ENCODE peak calls at places on chromosomes 16 and 17, in five cellular contexts. One of them, this sample, is unnamed.

GRCh38 chr17:62676952-62677596 is 49.6 kb downstream of the MRC2 start:
- DNase-seq in ascending aorta: no peak
- DNase-seq in lung: no peak
- DNase-seq in CD8-positive, alpha-beta memory T cell: no peak
- DNase-seq in mesendoderm: no peak
- DNase-seq in this sample: no peak

GRCh38 chr16:47732806-47733150 is 271.6 kb downstream of the PHKB start:
- DNase-seq in ascending aorta: no peak
- DNase-seq in lung: no peak
- DNase-seq in CD8-positive, alpha-beta memory T cell: no peak
- DNase-seq in mesendoderm: peak; percentile 55
- DNase-seq in this sample: peak; percentile 71

GRCh38 chr17:63774141-63774981 is at the start of gene DDX42:
- DNase-seq in ascending aorta: peak; percentile 93
- DNase-seq in lung: peak; percentile 91
- DNase-seq in CD8-positive, alpha-beta memory T cell: no peak
- DNase-seq in mesendoderm: peak; percentile 72
- DNase-seq in this sample: peak; percentile 47

GRCh38 chr17:80034977-80035686 is 540 bp downstream of the TBC1D16 start:
- DNase-seq in ascending aorta: peak; percentile 67
- DNase-seq in lung: no peak
- DNase-seq in CD8-positive, alpha-beta memory T cell: peak; percentile 79
- DNase-seq in mesendoderm: peak; percentile 50
- DNase-seq in this sample: peak; percentile 31

GRCh38 chr17:76909971-76910760 is 42.0 kb downstream of the MGAT5B start:
- DNase-seq in ascending aorta: no peak
- DNase-seq in lung: peak; percentile 42
- DNase-seq in CD8-positive, alpha-beta memory T cell: no peak
- DNase-seq in mesendoderm: peak; percentile 86
- DNase-seq in this sample: peak; percentile 62

GRCh38 chr17:81481011-81481799 is 31.4 kb downstream of the ACTG1 start:
- DNase-seq in ascending aorta: peak; percentile 86
- DNase-seq in lung: no peak
- DNase-seq in CD8-positive, alpha-beta memory T cell: peak; percentile 62
- DNase-seq in mesendoderm: peak; percentile 58
- DNase-seq in this sample: no peak

GRCh38 chr17:78131172-78132085 is 858 bp downstream of the TMC8 start:
- DNase-seq in ascending aorta: no peak
- DNase-seq in lung: no peak
- DNase-seq in CD8-positive, alpha-beta memory T cell: peak; percentile 77
- DNase-seq in mesendoderm: no peak
- DNase-seq in this sample: no peak

GRCh38 chr17:10772425-10773380 is 31.2 kb downstream of the TMEM238L start:
- DNase-seq in ascending aorta: no peak
- DNase-seq in lung: no peak
- DNase-seq in CD8-positive, alpha-beta memory T cell: no peak
- DNase-seq in mesendoderm: peak; percentile 90
- DNase-seq in this sample: peak; percentile 83

GRCh38 chr17:35895602-35896001 is 15.4 kb upstream of the CCL5 start:
- DNase-seq in ascending aorta: no peak
- DNase-seq in lung: no peak
- DNase-seq in CD8-positive, alpha-beta memory T cell: no peak
- DNase-seq in mesendoderm: no peak
- DNase-seq in this sample: no peak

GRCh38 chr16:70746708-70747424 is 54.1 kb downstream of the VAC14 start:
- DNase-seq in ascending aorta: peak; percentile 93
- DNase-seq in lung: peak; percentile 88
- DNase-seq in CD8-positive, alpha-beta memory T cell: peak; percentile 56
- DNase-seq in mesendoderm: no peak
- DNase-seq in this sample: peak; percentile 94

GRCh38 chr17:6953689-6954088 is 42.2 kb upstream of the ALOX12 start:
- DNase-seq in ascending aorta: no peak
- DNase-seq in lung: no peak
- DNase-seq in CD8-positive, alpha-beta memory T cell: no peak
- DNase-seq in mesendoderm: no peak
- DNase-seq in this sample: peak; percentile 75

GRCh38 chr16:86117235-86117634 is 218.3 kb downstream of the IRF8 start:
- DNase-seq in ascending aorta: no peak
- DNase-seq in lung: no peak
- DNase-seq in CD8-positive, alpha-beta memory T cell: no peak
- DNase-seq in mesendoderm: no peak
- DNase-seq in this sample: no peak

GRCh38 chr17:62780273-62780672 is 27.8 kb downstream of the MARCHF10 start:
- DNase-seq in ascending aorta: no peak
- DNase-seq in lung: peak; percentile 78
- DNase-seq in CD8-positive, alpha-beta memory T cell: no peak
- DNase-seq in mesendoderm: no peak
- DNase-seq in this sample: peak; percentile 81

GRCh38 chr16:50616883-50617629 is 64.1 kb downstream of the SNX20 start:
- DNase-seq in ascending aorta: no peak
- DNase-seq in lung: no peak
- DNase-seq in CD8-positive, alpha-beta memory T cell: no peak
- DNase-seq in mesendoderm: peak; percentile 87
- DNase-seq in this sample: no peak

GRCh38 chr17:42118545-42118944 is 2.6 kb downstream of the KAT2A start:
- DNase-seq in ascending aorta: no peak
- DNase-seq in lung: no peak
- DNase-seq in CD8-positive, alpha-beta memory T cell: no peak
- DNase-seq in mesendoderm: peak; percentile 57
- DNase-seq in this sample: no peak

GRCh38 chr16:26963109-26963508 is 103.6 kb upstream of the C16orf82 start:
- DNase-seq in ascending aorta: no peak
- DNase-seq in lung: no peak
- DNase-seq in CD8-positive, alpha-beta memory T cell: no peak
- DNase-seq in mesendoderm: peak; percentile 77
- DNase-seq in this sample: no peak

GRCh38 chr17:81563861-81564586 is 11.9 kb upstream of the FAAP100 start:
- DNase-seq in ascending aorta: no peak
- DNase-seq in lung: no peak
- DNase-seq in CD8-positive, alpha-beta memory T cell: no peak
- DNase-seq in mesendoderm: no peak
- DNase-seq in this sample: no peak

GRCh38 chr17:80957461-80957941 is 34.1 kb upstream of the CHMP6 start:
- DNase-seq in ascending aorta: peak; percentile 57
- DNase-seq in lung: no peak
- DNase-seq in CD8-positive, alpha-beta memory T cell: peak; percentile 36
- DNase-seq in mesendoderm: no peak
- DNase-seq in this sample: no peak

GRCh38 chr16:88510091-88510719 is 57.1 kb downstream of the ZFPM1 start:
- DNase-seq in ascending aorta: no peak
- DNase-seq in lung: no peak
- DNase-seq in CD8-positive, alpha-beta memory T cell: no peak
- DNase-seq in mesendoderm: no peak
- DNase-seq in this sample: no peak

GRCh38 chr16:58198739-58199411 is 969 bp upstream of the CSNK2A2 start:
- DNase-seq in ascending aorta: no peak
- DNase-seq in lung: no peak
- DNase-seq in CD8-positive, alpha-beta memory T cell: no peak
- DNase-seq in mesendoderm: peak; percentile 23
- DNase-seq in this sample: no peak

DNA sequence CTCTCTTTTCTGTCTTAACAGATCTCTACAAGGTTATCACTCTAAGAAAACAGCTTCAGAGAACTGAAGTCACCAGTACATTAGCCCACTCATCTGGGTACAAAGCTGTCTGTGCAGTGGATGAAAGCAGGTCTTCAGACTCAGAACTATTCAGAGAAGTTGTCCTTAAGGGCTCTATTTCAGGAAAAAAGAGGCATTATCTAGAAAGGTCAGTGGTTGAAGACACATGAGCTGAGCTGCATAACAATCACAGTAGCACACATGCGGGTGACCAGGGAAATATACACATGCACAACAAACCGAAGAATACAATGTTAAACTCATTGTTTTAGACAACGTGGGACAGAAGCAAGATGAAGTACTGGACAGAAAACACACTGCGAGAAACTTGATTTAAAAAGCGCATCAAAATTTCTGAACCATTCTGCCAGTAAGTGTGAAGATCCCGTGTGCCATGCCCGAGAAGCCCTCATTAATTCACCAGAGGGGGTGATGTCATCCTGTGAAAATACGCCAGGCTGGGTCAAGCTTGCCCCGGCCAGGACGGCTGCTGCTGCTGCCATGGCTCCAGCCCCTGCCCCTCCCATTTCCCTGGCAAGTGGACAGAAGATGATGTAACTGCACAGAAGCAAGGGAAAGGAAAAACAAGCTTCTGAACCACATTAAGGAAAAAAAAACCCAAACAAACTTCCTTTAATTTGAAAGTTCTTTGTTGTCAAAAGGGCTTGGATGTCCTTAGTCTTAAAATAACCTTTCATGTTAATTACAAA is 10.1 kb downstream of the DYNC1LI2 start:
- DNase-seq in ascending aorta: peak; percentile 96
- DNase-seq in lung: peak; percentile 91
- DNase-seq in CD8-positive, alpha-beta memory T cell: no peak
- DNase-seq in mesendoderm: peak; percentile 22
- DNase-seq in this sample: peak; percentile 74
- H3K27ac ChIP-seq in ascending aorta: peak overlapping the region; percentile 61
- H3K27ac ChIP-seq in lung: peak overlapping the region; percentile 87
- H3K27ac ChIP-seq in CD8-positive, alpha-beta memory T cell: no peak overlapping the region
- H3K27ac ChIP-seq in mesendoderm: no peak overlapping the region
- H3K27ac ChIP-seq in this sample: peak overlapping the region; percentile 48

GRCh38 chr17:57453841-57454240 is 197.5 kb downstream of the MSI2 start:
- DNase-seq in ascending aorta: no peak
- DNase-seq in lung: no peak
- DNase-seq in CD8-positive, alpha-beta memory T cell: no peak
- DNase-seq in mesendoderm: no peak
- DNase-seq in this sample: no peak
- H3K27ac ChIP-seq in ascending aorta: no peak overlapping the region
- H3K27ac ChIP-seq in lung: no peak overlapping the region
- H3K27ac ChIP-seq in CD8-positive, alpha-beta memory T cell: no peak overlapping the region
- H3K27ac ChIP-seq in mesendoderm: no peak overlapping the region
- H3K27ac ChIP-seq in this sample: no peak overlapping the region

GRCh38 chr16:5004311-5004710 is 29.4 kb downstream of the NAGPA start:
- DNase-seq in ascending aorta: no peak
- DNase-seq in lung: no peak
- DNase-seq in CD8-positive, alpha-beta memory T cell: no peak
- DNase-seq in mesendoderm: no peak
- DNase-seq in this sample: no peak
- H3K27ac ChIP-seq in ascending aorta: no peak overlapping the region
- H3K27ac ChIP-seq in lung: no peak overlapping the region
- H3K27ac ChIP-seq in CD8-positive, alpha-beta memory T cell: no peak overlapping the region
- H3K27ac ChIP-seq in mesendoderm: no peak overlapping the region
- H3K27ac ChIP-seq in this sample: no peak overlapping the region

GRCh38 chr16:12906765-12907516 is 5.5 kb downstream of the SHISA9 start:
- DNase-seq in ascending aorta: no peak
- DNase-seq in lung: no peak
- DNase-seq in CD8-positive, alpha-beta memory T cell: no peak
- DNase-seq in mesendoderm: no peak
- DNase-seq in this sample: no peak
- H3K27ac ChIP-seq in ascending aorta: no peak overlapping the region
- H3K27ac ChIP-seq in lung: no peak overlapping the region
- H3K27ac ChIP-seq in CD8-positive, alpha-beta memory T cell: no peak overlapping the region
- H3K27ac ChIP-seq in mesendoderm: no peak overlapping the region
- H3K27ac ChIP-seq in this sample: no peak overlapping the region

DNA sequence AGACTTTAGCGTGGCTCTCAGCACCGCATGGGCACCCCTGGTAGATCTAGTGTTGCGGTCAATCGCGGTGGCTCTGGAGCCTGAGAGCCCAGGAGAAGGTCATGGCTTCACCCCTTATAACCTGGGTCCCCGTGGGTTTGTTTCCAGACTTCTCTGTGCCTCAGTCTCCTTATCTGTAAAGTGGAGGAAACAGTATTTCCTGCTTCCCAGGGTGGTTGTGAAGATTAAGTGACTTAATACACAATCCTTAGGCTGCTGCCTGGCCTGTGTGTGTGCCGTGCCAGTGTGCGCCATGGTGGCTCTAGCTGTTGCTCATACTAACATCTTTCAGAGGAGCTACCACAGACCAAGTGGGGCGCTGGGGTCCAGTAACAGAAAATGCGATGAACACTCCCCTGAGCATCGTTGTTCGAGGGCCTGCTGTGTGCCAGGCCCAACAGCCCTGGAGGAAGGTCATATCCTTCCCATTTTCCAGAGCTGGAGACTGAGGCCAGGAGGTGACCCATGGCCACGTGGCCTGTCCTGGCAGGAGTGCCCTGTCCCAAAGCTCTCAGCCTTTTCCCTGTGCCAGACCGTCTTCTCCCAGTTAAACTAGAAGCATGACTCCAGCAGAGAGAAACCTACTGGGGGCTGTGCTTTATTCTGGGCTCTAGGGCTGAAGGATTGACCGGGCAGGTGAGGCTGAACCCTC is 70.1 kb downstream of the CMIP start:
- DNase-seq in ascending aorta: no peak
- DNase-seq in lung: no peak
- DNase-seq in CD8-positive, alpha-beta memory T cell: no peak
- DNase-seq in mesendoderm: no peak
- DNase-seq in this sample: no peak
- H3K27ac ChIP-seq in ascending aorta: no peak overlapping the region
- H3K27ac ChIP-seq in lung: no peak overlapping the region
- H3K27ac ChIP-seq in CD8-positive, alpha-beta memory T cell: no peak overlapping the region
- H3K27ac ChIP-seq in mesendoderm: no peak overlapping the region
- H3K27ac ChIP-seq in this sample: peak overlapping the region; percentile 19

DNA sequence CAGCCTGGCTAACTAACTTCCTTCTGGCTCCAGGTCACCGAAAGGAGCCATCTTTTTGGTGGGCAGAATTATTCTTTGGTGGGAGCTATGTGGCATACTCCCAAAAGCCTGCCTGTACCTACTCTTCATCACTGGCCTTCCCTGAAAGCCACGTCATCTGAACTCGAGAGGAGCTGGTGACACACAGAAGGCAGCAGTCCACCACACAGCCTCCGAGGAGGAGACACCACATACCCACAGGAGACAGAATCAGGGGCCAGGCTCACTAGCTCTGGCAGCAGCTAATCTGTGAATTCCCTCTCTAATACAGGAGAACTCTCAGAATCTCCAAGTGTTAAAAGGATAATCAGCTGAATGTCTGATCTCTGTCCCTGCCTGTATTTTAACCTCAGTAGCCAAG is 114.4 kb downstream of the SMG6 start:
- DNase-seq in ascending aorta: no peak
- DNase-seq in lung: no peak
- DNase-seq in CD8-positive, alpha-beta memory T cell: no peak
- DNase-seq in mesendoderm: no peak
- DNase-seq in this sample: no peak
- H3K27ac ChIP-seq in ascending aorta: peak overlapping the region; percentile 40
- H3K27ac ChIP-seq in lung: peak overlapping the region; percentile 46
- H3K27ac ChIP-seq in CD8-positive, alpha-beta memory T cell: no peak overlapping the region
- H3K27ac ChIP-seq in mesendoderm: no peak overlapping the region
- H3K27ac ChIP-seq in this sample: no peak overlapping the region